ENCODE peak calls at places on chromosome 3, in four cellular contexts. One of them, this sample, is unnamed.

GRCh38 chr3:10192953-10193691 is 28.4 kb downstream of the IRAK2 start:
- DNase-seq in uterus: peak; percentile 75
- DNase-seq in effector memory CD4-positive, alpha-beta T cell: peak; percentile 35
- DNase-seq in heart left ventricle: no peak
- DNase-seq in this sample: no peak

GRCh38 chr3:47441796-47442551 is 33.8 kb downstream of the SCAP start:
- DNase-seq in uterus: no peak
- DNase-seq in effector memory CD4-positive, alpha-beta T cell: no peak
- DNase-seq in heart left ventricle: no peak
- DNase-seq in this sample: no peak

GRCh38 chr3:127688416-127689265 is 15.9 kb downstream of the ABTB1 start:
- DNase-seq in uterus: no peak
- DNase-seq in effector memory CD4-positive, alpha-beta T cell: no peak
- DNase-seq in heart left ventricle: no peak
- DNase-seq in this sample: no peak

GRCh38 chr3:135034291-135034768 is 239.3 kb downstream of the EPHB1 start:
- DNase-seq in uterus: no peak
- DNase-seq in effector memory CD4-positive, alpha-beta T cell: no peak
- DNase-seq in heart left ventricle: no peak
- DNase-seq in this sample: no peak

GRCh38 chr3:37819591-37819990 is 42.1 kb upstream of the CTDSPL start:
- DNase-seq in uterus: peak; percentile 83
- DNase-seq in effector memory CD4-positive, alpha-beta T cell: no peak
- DNase-seq in heart left ventricle: no peak
- DNase-seq in this sample: no peak

GRCh38 chr3:160400631-160401150 is 1.2 kb downstream of the SMC4 start:
- DNase-seq in uterus: no peak
- DNase-seq in effector memory CD4-positive, alpha-beta T cell: peak; percentile 3
- DNase-seq in heart left ventricle: peak; percentile 23
- DNase-seq in this sample: peak; percentile 34

GRCh38 chr3:172224560-172225214 is 185.3 kb downstream of the FNDC3B start:
- DNase-seq in uterus: no peak
- DNase-seq in effector memory CD4-positive, alpha-beta T cell: no peak
- DNase-seq in heart left ventricle: no peak
- DNase-seq in this sample: no peak

GRCh38 chr3:11331101-11331500 is 58.9 kb downstream of the ATG7 start:
- DNase-seq in uterus: no peak
- DNase-seq in effector memory CD4-positive, alpha-beta T cell: no peak
- DNase-seq in heart left ventricle: no peak
- DNase-seq in this sample: no peak

GRCh38 chr3:52754373-52754772 is 16.4 kb downstream of the NEK4 start:
- DNase-seq in uterus: no peak
- DNase-seq in effector memory CD4-positive, alpha-beta T cell: no peak
- DNase-seq in heart left ventricle: no peak
- DNase-seq in this sample: no peak

GRCh38 chr3:128081846-128082245 is 29.6 kb downstream of the SEC61A1 start:
- DNase-seq in uterus: no peak
- DNase-seq in effector memory CD4-positive, alpha-beta T cell: no peak
- DNase-seq in heart left ventricle: no peak
- DNase-seq in this sample: no peak

GRCh38 chr3:68666409-68667193 is 265.7 kb downstream of the TAFA4 start:
- DNase-seq in uterus: no peak
- DNase-seq in effector memory CD4-positive, alpha-beta T cell: no peak
- DNase-seq in heart left ventricle: no peak
- DNase-seq in this sample: no peak

GRCh38 chr3:58766587-58767282 is 100.2 kb upstream of the FAM3D start:
- DNase-seq in uterus: no peak
- DNase-seq in effector memory CD4-positive, alpha-beta T cell: no peak
- DNase-seq in heart left ventricle: no peak
- DNase-seq in this sample: no peak

DNA sequence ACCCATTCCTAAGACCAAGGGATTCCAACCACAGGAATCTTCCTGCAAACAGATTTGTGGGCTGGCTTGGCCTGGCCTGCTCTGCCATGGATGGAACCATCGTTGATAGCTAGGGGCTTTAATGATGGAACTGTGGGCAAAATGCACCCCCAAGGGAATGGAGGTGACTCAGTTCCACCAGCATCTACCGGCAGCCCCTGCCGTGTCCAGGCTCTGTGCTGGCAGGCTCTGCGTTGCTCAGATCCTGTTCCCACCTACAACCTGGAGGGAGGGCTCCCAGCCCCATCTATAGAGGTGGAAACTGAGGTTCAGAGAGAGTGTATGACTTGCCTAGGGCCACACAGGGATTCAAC is 99.8 kb downstream of the FBLN2 start:
- DNase-seq in uterus: no peak
- DNase-seq in effector memory CD4-positive, alpha-beta T cell: no peak
- DNase-seq in heart left ventricle: no peak
- DNase-seq in this sample: no peak
- H3K27ac ChIP-seq in uterus: no peak overlapping the region
- H3K27ac ChIP-seq in effector memory CD4-positive, alpha-beta T cell: no peak overlapping the region
- H3K27ac ChIP-seq in heart left ventricle: no peak overlapping the region
- H3K27ac ChIP-seq in this sample: no peak overlapping the region

DNA sequence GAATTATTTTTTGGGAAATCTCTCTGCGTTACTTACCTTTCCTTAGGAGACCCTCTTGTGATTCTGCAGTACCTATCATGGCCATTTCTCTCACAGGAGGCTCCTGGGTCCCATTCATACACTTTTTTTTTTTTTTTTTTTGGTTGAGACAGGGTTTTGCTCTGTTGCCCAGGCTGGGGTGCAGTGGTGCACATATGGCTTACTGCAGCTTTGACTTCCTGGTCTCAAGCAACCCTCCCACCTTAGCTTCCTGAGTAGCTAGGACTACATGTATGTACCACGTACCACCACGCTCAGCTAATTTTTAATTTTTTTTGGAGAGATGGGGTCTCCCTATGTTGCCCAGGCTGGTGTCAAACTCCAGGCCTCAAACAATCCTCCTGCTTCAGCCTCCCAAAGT is 36.1 kb downstream of the TRAK1 start:
- DNase-seq in uterus: no peak
- DNase-seq in effector memory CD4-positive, alpha-beta T cell: no peak
- DNase-seq in heart left ventricle: no peak
- DNase-seq in this sample: no peak
- H3K4me1 ChIP-seq in uterus: no peaks in the 10 kb centered on the region
- H3K4me1 ChIP-seq in effector memory CD4-positive, alpha-beta T cell: no peaks in the 10 kb centered on the region
- H3K4me1 ChIP-seq in heart left ventricle: peaks cover 13% of the 10 kb centered on the region
- H3K4me1 ChIP-seq in this sample: peaks cover 11% of the 10 kb centered on the region

GRCh38 chr3:184230603-184231528 is 1.5 kb downstream of the VWA5B2 start:
- DNase-seq in uterus: no peak
- DNase-seq in effector memory CD4-positive, alpha-beta T cell: no peak
- DNase-seq in heart left ventricle: no peak
- DNase-seq in this sample: no peak

GRCh38 chr3:184227481-184227935 is 1.9 kb upstream of the VWA5B2 start:
- DNase-seq in uterus: no peak
- DNase-seq in effector memory CD4-positive, alpha-beta T cell: peak; percentile 22
- DNase-seq in heart left ventricle: no peak
- DNase-seq in this sample: no peak

GRCh38 chr3:184229424-184230080 is at the start of gene VWA5B2:
- DNase-seq in uterus: peak; percentile 22
- DNase-seq in effector memory CD4-positive, alpha-beta T cell: peak; percentile 65
- DNase-seq in heart left ventricle: peak; percentile 56
- DNase-seq in this sample: no peak

GRCh38 chr3:184230081-184230602 is 757 bp downstream of the VWA5B2 start:
- DNase-seq in uterus: no peak
- DNase-seq in effector memory CD4-positive, alpha-beta T cell: no peak
- DNase-seq in heart left ventricle: no peak
- DNase-seq in this sample: no peak

GRCh38 chr3:184228376-184229137 is 828 bp upstream of the VWA5B2 start:
- DNase-seq in uterus: no peak
- DNase-seq in effector memory CD4-positive, alpha-beta T cell: no peak
- DNase-seq in heart left ventricle: no peak
- DNase-seq in this sample: no peak
- H3K4me3 ChIP-seq in uterus: no peak overlapping the region
- H3K4me3 ChIP-seq in effector memory CD4-positive, alpha-beta T cell: no peak overlapping the region
- H3K4me3 ChIP-seq in heart left ventricle: no peak overlapping the region
- H3K4me3 ChIP-seq in this sample: no peak overlapping the region

DNA sequence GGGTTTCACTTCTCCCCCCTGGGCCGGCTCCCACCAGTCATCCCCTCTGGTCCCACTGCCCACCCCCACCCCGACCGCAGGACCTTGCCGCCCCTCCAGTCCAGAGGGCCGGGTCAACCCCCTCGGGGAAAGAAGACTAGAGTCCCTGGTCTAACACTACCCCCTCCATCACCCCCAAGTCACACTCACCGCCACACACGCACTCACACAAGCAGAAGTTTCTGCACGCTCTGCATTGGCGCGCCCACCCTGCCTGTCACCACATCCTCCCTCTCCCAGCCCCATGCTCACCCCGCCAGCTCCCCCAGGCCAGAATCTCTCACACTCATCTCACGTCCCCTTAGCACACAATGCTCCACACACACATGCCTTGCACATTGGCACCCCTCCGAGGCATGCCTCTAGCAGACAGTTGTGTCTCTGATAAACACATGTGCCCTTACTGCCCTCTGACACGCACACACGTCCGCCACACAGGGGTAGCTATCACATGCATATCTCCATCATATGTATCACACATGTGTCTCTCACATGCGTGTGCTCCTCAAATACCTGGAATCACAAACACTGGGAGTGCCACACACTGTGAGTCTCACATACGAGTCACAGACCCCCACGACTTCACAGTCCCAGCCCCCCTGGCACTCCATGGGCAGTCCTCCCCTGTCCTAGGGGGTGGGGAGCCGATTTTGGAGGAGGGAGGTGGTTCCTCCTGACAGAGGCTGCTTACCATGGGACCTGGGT is 760 bp downstream of the FBLN2 start:
- DNase-seq in uterus: no peak
- DNase-seq in effector memory CD4-positive, alpha-beta T cell: no peak
- DNase-seq in heart left ventricle: no peak
- DNase-seq in this sample: no peak
- H3K27ac ChIP-seq in uterus: peak overlapping the region; percentile 68
- H3K27ac ChIP-seq in effector memory CD4-positive, alpha-beta T cell: no peak overlapping the region
- H3K27ac ChIP-seq in heart left ventricle: peak overlapping the region; percentile 80
- H3K27ac ChIP-seq in this sample: no peak overlapping the region

DNA sequence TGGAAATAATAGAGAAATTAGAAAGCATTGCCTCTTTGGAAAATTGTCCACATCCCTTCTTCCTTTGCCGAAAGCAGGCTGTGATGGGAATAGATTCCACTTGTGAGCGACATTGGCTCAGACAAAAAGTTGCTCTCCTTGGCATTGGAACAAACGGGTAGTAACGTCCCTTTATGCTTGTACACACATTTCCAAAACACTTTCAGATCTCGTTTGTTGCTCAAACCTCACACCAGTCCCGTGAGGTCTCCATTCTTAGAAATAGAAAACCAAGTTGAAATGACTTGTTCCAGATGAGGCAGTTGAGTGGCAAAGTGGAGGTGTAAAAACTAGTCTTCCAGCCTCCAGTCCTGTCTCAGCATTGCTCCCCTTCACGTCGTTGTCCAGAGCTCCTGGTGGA is 134.2 kb downstream of the LPP start:
- DNase-seq in uterus: no peak
- DNase-seq in effector memory CD4-positive, alpha-beta T cell: no peak
- DNase-seq in heart left ventricle: no peak
- DNase-seq in this sample: no peak
- H3K4me1 ChIP-seq in uterus: peaks cover 14% of the 10 kb centered on the region
- H3K4me1 ChIP-seq in effector memory CD4-positive, alpha-beta T cell: no peaks in the 10 kb centered on the region
- H3K4me1 ChIP-seq in heart left ventricle: peaks cover 39% of the 10 kb centered on the region
- H3K4me1 ChIP-seq in this sample: peaks cover 35% of the 10 kb centered on the region